ENCODE peak calls at places on chromosomes 2 and 18, in four cellular contexts. Q is stimulated activated CD4-positive, alpha-beta T cell treated with anti-CD3 and anti-CD28 coated beads, TNF-alpha, amount 100 ng/mL, for 48 hours; L is stimulated activated CD8-positive, alpha-beta memory T cell treated with anti-CD3 and anti-CD28 coated beads, Interleukin-7, amount 100 ng/mL, for 24 hours; H is activated CD4-positive, alpha-beta T cell treated with anti-CD3 and anti-CD28 coated beads, Interleukin-2, amount 50 U/mL, for 24 hours. F is an unnamed sample.

GRCh38 chr18:75247041-75247551 is 36.5 kb downstream of the TSHZ1 start:
- DNase-seq in H (no peak), Q (no peak), L (no peak), F (no peak)

GRCh38 chr2:70095833-70096670 is 8.8 kb downstream of the PCBP1 start:
- DNase-seq in Q (no peak), L (no peak), H (no peak), F (no peak)

GRCh38 chr2:233033672-233034071 is 1.2 kb downstream of the NEU2 start:
- DNase-seq in H (no peak), L (no peak), Q (no peak), F (no peak)

GRCh38 chr2:96816836-96817702 is 1.0 kb downstream of the CNNM3 start:
- DNase-seq in H (no peak), L (no peak), Q (no peak), F (peak)

GRCh38 chr2:237223208-237223861 is 137.6 kb downstream of the COPS8 start:
- DNase-seq in L (no peak), H (no peak), Q (no peak), F (no peak)

GRCh38 chr18:457120-457519 is 43.4 kb downstream of the COLEC12 start:
- DNase-seq in L (no peak), H (no peak), Q (no peak), F (no peak)

GRCh38 chr18:79943608-79944125 is 7.8 kb downstream of the SLC66A2 start:
- DNase-seq in L (no peak), H (no peak), Q (no peak), F (no peak)

GRCh38 chr18:48191494-48191893 is 217.7 kb downstream of the ZBTB7C start:
- DNase-seq in H (no peak), Q (no peak), L (no peak), F (peak)

GRCh38 chr2:49255325-49256023 is 101.2 kb upstream of the FSHR start:
- DNase-seq in Q (no peak), L (no peak), H (no peak), F (no peak)

GRCh38 chr18:76691800-76692199 is 130.6 kb upstream of the ZNF236 start:
- DNase-seq in Q (no peak), H (no peak), L (no peak), F (no peak)

GRCh38 chr2:221104391-221104811 is 467.7 kb downstream of the EPHA4 start:
- DNase-seq in H (no peak), Q (no peak), L (no peak), F (peak)

GRCh38 chr2:10575566-10576300 is 114.0 kb downstream of the NOL10 start:
- DNase-seq in L (no peak), H (no peak), Q (no peak), F (no peak)

GRCh38 chr2:126802774-126803421 is 95.8 kb upstream of the TEX51 start:
- DNase-seq in Q (no peak), H (no peak), L (no peak), F (peak)

GRCh38 chr2:169895294-169895985 is 68.2 kb downstream of the UBR3 start:
- DNase-seq in L (no peak), H (no peak), Q (no peak), F (no peak)

GRCh38 chr2:19796036-19796703 is 105.6 kb downstream of the TTC32 start:
- DNase-seq in L (no peak), H (no peak), Q (no peak), F (no peak)

GRCh38 chr2:179021258-179021657 is 28.7 kb downstream of the CCDC141 start:
- DNase-seq in H (no peak), L (no peak), Q (no peak), F (no peak)

GRCh38 chr2:186697536-186697935 is 3.7 kb downstream of the FAM171B start:
- DNase-seq in L (no peak), H (no peak), Q (no peak), F (no peak)

GRCh38 chr18:26215247-26215970 is 10.8 kb upstream of the TAF4B start:
- DNase-seq in Q (peak), H (peak), L (no peak), F (no peak)

GRCh38 chr2:45845058-45845457 is 193.6 kb downstream of the PRKCE start:
- DNase-seq in L (no peak), H (no peak), Q (no peak), F (no peak)

GRCh38 chr2:39411186-39411944 is 25.7 kb downstream of the MAP4K3 start:
- DNase-seq in Q (no peak), L (no peak), H (no peak), F (no peak)

GRCh38 chr2:144364988-144365738 is 154.8 kb downstream of the ZEB2 start:
- DNase-seq in Q (no peak), L (no peak), H (no peak), F (no peak)

GRCh38 chr2:100179806-100180205 is 37.4 kb upstream of the AFF3 start:
- DNase-seq in L (no peak), H (no peak), Q (no peak), F (no peak)

GRCh38 chr18:76720683-76721082 is 101.7 kb upstream of the ZNF236 start:
- DNase-seq in L (no peak), H (no peak), Q (no peak), F (no peak)

GRCh38 chr2:127104881-127105655 is 1.9 kb downstream of the BIN1 start:
- DNase-seq in H (no peak), L (no peak), Q (no peak), F (no peak)

GRCh38 chr2:75474115-75474514 is 86.6 kb downstream of the EVA1A start:
- DNase-seq in Q (no peak), H (no peak), L (no peak), F (no peak)

F was measured in H1.